ENCODE peak calls at places on chromosomes 13 and 19, in four cellular contexts. D is stimulated activated CD8-positive, alpha-beta memory T cell treated with anti-CD3 and anti-CD28 coated beads, Interleukin-15, amount 100 ng/mL, for 48 hours; Q is fibroblast of mammary gland; Y is C1 segment of cervical spinal cord. O is an unnamed sample.

GRCh38 chr19:46862974-46863632 is 2.3 kb downstream of the ARHGAP35 start:
- DNase-seq in Y (no peak), D (no peak), Q (no peak), O (peak; percentile 22)

GRCh38 chr13:60627071-60627686 is 230.2 kb downstream of the TDRD3 start:
- DNase-seq in Q (peak; percentile 18), Y (no peak), D (no peak), O (peak; percentile 50)

GRCh38 chr13:43057653-43058317 is 34.4 kb downstream of the DNAJC15 start:
- DNase-seq in Q (no peak), D (no peak), Y (no peak), O (no peak)

GRCh38 chr19:1851581-1852293 is 3.5 kb upstream of the REXO1 start:
- DNase-seq in D (peak; percentile 54), Q (no peak), Y (no peak), O (no peak)

GRCh38 chr19:39661565-39661964 is 5.9 kb downstream of the LGALS16 start:
- DNase-seq in Y (no peak), D (no peak), Q (no peak), O (no peak)

GRCh38 chr19:51375504-51376221 is 3.2 kb upstream of the NKG7 start:
- DNase-seq in Y (no peak), Q (no peak), D (peak; percentile 64), O (no peak)

GRCh38 chr13:110453767-110454166 is 107.8 kb downstream of the RAB20 start:
- DNase-seq in Q (no peak), D (no peak), Y (no peak), O (no peak)

GRCh38 chr13:75554981-75555380 is 5.4 kb downstream of the UCHL3 start:
- DNase-seq in Y (no peak), Q (peak; percentile 57), D (no peak), O (peak; percentile 26)

GRCh38 chr13:27541386-27541785 is 78.9 kb downstream of the LNX2 start:
- DNase-seq in Y (no peak), Q (no peak), D (no peak), O (no peak)

GRCh38 chr19:4172861-4173473 is 9.4 kb downstream of the SIRT6 start:
- DNase-seq in Q (no peak), D (peak; percentile 34), Y (no peak), O (peak; percentile 69)

O was measured in GM23248.